ENCODE peak calls at places on chromosomes 12 and 14, in nine cellular contexts. One of them, this sample, is unnamed.

GRCh38 chr14:56274556-56274955 is 156.3 kb downstream of the PELI2 start:
- DNase-seq in stomach: no peak
- DNase-seq in amniotic stem cell: no peak
- DNase-seq in naive thymus-derived CD8-positive, alpha-beta T cell: no peak
- DNase-seq in posterior vena cava: no peak
- DNase-seq in HTR-8/SVneo: no peak
- DNase-seq in stimulated activated CD4-positive, alpha-beta T cell treated with anti-CD3 and anti-CD28 coated beads, TNF-alpha, amount 100 ng/mL, for 4 hours: no peak
- DNase-seq in suprapubic skin: no peak
- DNase-seq in SIG-M5: no peak
- DNase-seq in this sample: no peak

GRCh38 chr14:24307575-24308341 is at the start of gene CIDEB:
- DNase-seq in posterior vena cava: no peak
- DNase-seq in stimulated activated CD4-positive, alpha-beta T cell treated with anti-CD3 and anti-CD28 coated beads, TNF-alpha, amount 100 ng/mL, for 4 hours: no peak
- DNase-seq in amniotic stem cell: peak
- DNase-seq in suprapubic skin: no peak
- DNase-seq in SIG-M5: no peak
- DNase-seq in naive thymus-derived CD8-positive, alpha-beta T cell: peak
- DNase-seq in stomach: peak
- DNase-seq in HTR-8/SVneo: peak
- DNase-seq in this sample: peak

GRCh38 chr12:6614513-6615177 is 7.5 kb upstream of the CHD4 start:
- DNase-seq in suprapubic skin: no peak
- DNase-seq in naive thymus-derived CD8-positive, alpha-beta T cell: no peak
- DNase-seq in amniotic stem cell: no peak
- DNase-seq in HTR-8/SVneo: no peak
- DNase-seq in stomach: no peak
- DNase-seq in stimulated activated CD4-positive, alpha-beta T cell treated with anti-CD3 and anti-CD28 coated beads, TNF-alpha, amount 100 ng/mL, for 4 hours: no peak
- DNase-seq in SIG-M5: no peak
- DNase-seq in posterior vena cava: no peak
- DNase-seq in this sample: no peak

GRCh38 chr12:91422811-91423210 is 240.2 kb upstream of the DCN start:
- DNase-seq in stimulated activated CD4-positive, alpha-beta T cell treated with anti-CD3 and anti-CD28 coated beads, TNF-alpha, amount 100 ng/mL, for 4 hours: no peak
- DNase-seq in suprapubic skin: no peak
- DNase-seq in naive thymus-derived CD8-positive, alpha-beta T cell: no peak
- DNase-seq in stomach: no peak
- DNase-seq in amniotic stem cell: no peak
- DNase-seq in posterior vena cava: no peak
- DNase-seq in SIG-M5: no peak
- DNase-seq in HTR-8/SVneo: no peak
- DNase-seq in this sample: no peak

GRCh38 chr12:124852911-124853441 is 10.7 kb downstream of the SCARB1 start:
- DNase-seq in posterior vena cava: no peak
- DNase-seq in naive thymus-derived CD8-positive, alpha-beta T cell: no peak
- DNase-seq in HTR-8/SVneo: no peak
- DNase-seq in suprapubic skin: no peak
- DNase-seq in amniotic stem cell: no peak
- DNase-seq in SIG-M5: no peak
- DNase-seq in stimulated activated CD4-positive, alpha-beta T cell treated with anti-CD3 and anti-CD28 coated beads, TNF-alpha, amount 100 ng/mL, for 4 hours: no peak
- DNase-seq in stomach: no peak
- DNase-seq in this sample: no peak

GRCh38 chr14:83887871-83888270 is 1642.1 kb upstream of the FLRT2 start:
- DNase-seq in stimulated activated CD4-positive, alpha-beta T cell treated with anti-CD3 and anti-CD28 coated beads, TNF-alpha, amount 100 ng/mL, for 4 hours: no peak
- DNase-seq in amniotic stem cell: no peak
- DNase-seq in HTR-8/SVneo: no peak
- DNase-seq in suprapubic skin: no peak
- DNase-seq in SIG-M5: no peak
- DNase-seq in naive thymus-derived CD8-positive, alpha-beta T cell: no peak
- DNase-seq in stomach: no peak
- DNase-seq in posterior vena cava: no peak
- DNase-seq in this sample: no peak

GRCh38 chr12:113609692-113610469 is 138.2 kb upstream of the LHX5 start:
- DNase-seq in HTR-8/SVneo: no peak
- DNase-seq in suprapubic skin: no peak
- DNase-seq in amniotic stem cell: no peak
- DNase-seq in stomach: no peak
- DNase-seq in naive thymus-derived CD8-positive, alpha-beta T cell: no peak
- DNase-seq in stimulated activated CD4-positive, alpha-beta T cell treated with anti-CD3 and anti-CD28 coated beads, TNF-alpha, amount 100 ng/mL, for 4 hours: no peak
- DNase-seq in posterior vena cava: no peak
- DNase-seq in SIG-M5: no peak
- DNase-seq in this sample: no peak

GRCh38 chr14:63174760-63175191 is 29.5 kb upstream of the RHOJ start:
- DNase-seq in suprapubic skin: no peak
- DNase-seq in SIG-M5: no peak
- DNase-seq in stimulated activated CD4-positive, alpha-beta T cell treated with anti-CD3 and anti-CD28 coated beads, TNF-alpha, amount 100 ng/mL, for 4 hours: no peak
- DNase-seq in naive thymus-derived CD8-positive, alpha-beta T cell: no peak
- DNase-seq in amniotic stem cell: no peak
- DNase-seq in posterior vena cava: no peak
- DNase-seq in stomach: no peak
- DNase-seq in HTR-8/SVneo: peak
- DNase-seq in this sample: no peak

GRCh38 chr12:120677765-120678473 is 9.0 kb upstream of the MLEC start:
- DNase-seq in naive thymus-derived CD8-positive, alpha-beta T cell: no peak
- DNase-seq in stimulated activated CD4-positive, alpha-beta T cell treated with anti-CD3 and anti-CD28 coated beads, TNF-alpha, amount 100 ng/mL, for 4 hours: no peak
- DNase-seq in stomach: no peak
- DNase-seq in SIG-M5: peak
- DNase-seq in amniotic stem cell: no peak
- DNase-seq in posterior vena cava: no peak
- DNase-seq in suprapubic skin: no peak
- DNase-seq in HTR-8/SVneo: no peak
- DNase-seq in this sample: peak

GRCh38 chr12:19121449-19122018 is 8.0 kb upstream of the PLEKHA5 start:
- DNase-seq in naive thymus-derived CD8-positive, alpha-beta T cell: no peak
- DNase-seq in stomach: no peak
- DNase-seq in HTR-8/SVneo: no peak
- DNase-seq in suprapubic skin: no peak
- DNase-seq in posterior vena cava: no peak
- DNase-seq in SIG-M5: no peak
- DNase-seq in stimulated activated CD4-positive, alpha-beta T cell treated with anti-CD3 and anti-CD28 coated beads, TNF-alpha, amount 100 ng/mL, for 4 hours: no peak
- DNase-seq in amniotic stem cell: no peak
- DNase-seq in this sample: no peak

GRCh38 chr12:49227701-49228100 is 37.2 kb upstream of the TUBA1C start:
- DNase-seq in amniotic stem cell: no peak
- DNase-seq in stomach: no peak
- DNase-seq in SIG-M5: no peak
- DNase-seq in suprapubic skin: no peak
- DNase-seq in naive thymus-derived CD8-positive, alpha-beta T cell: no peak
- DNase-seq in stimulated activated CD4-positive, alpha-beta T cell treated with anti-CD3 and anti-CD28 coated beads, TNF-alpha, amount 100 ng/mL, for 4 hours: no peak
- DNase-seq in HTR-8/SVneo: no peak
- DNase-seq in posterior vena cava: peak
- DNase-seq in this sample: no peak

GRCh38 chr12:126557659-126558058 is 1492.4 kb downstream of the AACS start:
- DNase-seq in stomach: no peak
- DNase-seq in stimulated activated CD4-positive, alpha-beta T cell treated with anti-CD3 and anti-CD28 coated beads, TNF-alpha, amount 100 ng/mL, for 4 hours: no peak
- DNase-seq in SIG-M5: no peak
- DNase-seq in naive thymus-derived CD8-positive, alpha-beta T cell: no peak
- DNase-seq in posterior vena cava: no peak
- DNase-seq in suprapubic skin: no peak
- DNase-seq in amniotic stem cell: no peak
- DNase-seq in HTR-8/SVneo: no peak
- DNase-seq in this sample: no peak

GRCh38 chr14:91230363-91231035 is 14.0 kb downstream of the GPR68 start:
- DNase-seq in amniotic stem cell: no peak
- DNase-seq in SIG-M5: no peak
- DNase-seq in suprapubic skin: no peak
- DNase-seq in stimulated activated CD4-positive, alpha-beta T cell treated with anti-CD3 and anti-CD28 coated beads, TNF-alpha, amount 100 ng/mL, for 4 hours: no peak
- DNase-seq in posterior vena cava: no peak
- DNase-seq in HTR-8/SVneo: no peak
- DNase-seq in naive thymus-derived CD8-positive, alpha-beta T cell: no peak
- DNase-seq in stomach: no peak
- DNase-seq in this sample: no peak

GRCh38 chr14:78143489-78144145 is 26.6 kb upstream of the NRXN3 start:
- DNase-seq in posterior vena cava: no peak
- DNase-seq in suprapubic skin: no peak
- DNase-seq in amniotic stem cell: no peak
- DNase-seq in stomach: no peak
- DNase-seq in stimulated activated CD4-positive, alpha-beta T cell treated with anti-CD3 and anti-CD28 coated beads, TNF-alpha, amount 100 ng/mL, for 4 hours: no peak
- DNase-seq in HTR-8/SVneo: no peak
- DNase-seq in SIG-M5: no peak
- DNase-seq in naive thymus-derived CD8-positive, alpha-beta T cell: no peak
- DNase-seq in this sample: no peak

GRCh38 chr12:81558031-81558430 is 201.1 kb downstream of the PPFIA2 start:
- DNase-seq in suprapubic skin: no peak
- DNase-seq in amniotic stem cell: no peak
- DNase-seq in SIG-M5: no peak
- DNase-seq in HTR-8/SVneo: no peak
- DNase-seq in naive thymus-derived CD8-positive, alpha-beta T cell: no peak
- DNase-seq in stomach: no peak
- DNase-seq in posterior vena cava: no peak
- DNase-seq in stimulated activated CD4-positive, alpha-beta T cell treated with anti-CD3 and anti-CD28 coated beads, TNF-alpha, amount 100 ng/mL, for 4 hours: no peak
- DNase-seq in this sample: no peak

GRCh38 chr12:27859648-27860047 is 79.6 kb upstream of the MANSC4 start:
- DNase-seq in SIG-M5: no peak
- DNase-seq in posterior vena cava: no peak
- DNase-seq in stomach: no peak
- DNase-seq in stimulated activated CD4-positive, alpha-beta T cell treated with anti-CD3 and anti-CD28 coated beads, TNF-alpha, amount 100 ng/mL, for 4 hours: no peak
- DNase-seq in naive thymus-derived CD8-positive, alpha-beta T cell: no peak
- DNase-seq in amniotic stem cell: no peak
- DNase-seq in suprapubic skin: no peak
- DNase-seq in HTR-8/SVneo: no peak
- DNase-seq in this sample: no peak

GRCh38 chr12:230925-231671 is 17.1 kb upstream of the SLC6A12 start:
- DNase-seq in posterior vena cava: peak
- DNase-seq in HTR-8/SVneo: no peak
- DNase-seq in naive thymus-derived CD8-positive, alpha-beta T cell: no peak
- DNase-seq in stomach: no peak
- DNase-seq in suprapubic skin: no peak
- DNase-seq in amniotic stem cell: no peak
- DNase-seq in stimulated activated CD4-positive, alpha-beta T cell treated with anti-CD3 and anti-CD28 coated beads, TNF-alpha, amount 100 ng/mL, for 4 hours: no peak
- DNase-seq in SIG-M5: no peak
- DNase-seq in this sample: peak

GRCh38 chr12:124233846-124234620 is 60.9 kb upstream of the RFLNA start:
- DNase-seq in stimulated activated CD4-positive, alpha-beta T cell treated with anti-CD3 and anti-CD28 coated beads, TNF-alpha, amount 100 ng/mL, for 4 hours: no peak
- DNase-seq in SIG-M5: no peak
- DNase-seq in naive thymus-derived CD8-positive, alpha-beta T cell: no peak
- DNase-seq in stomach: no peak
- DNase-seq in amniotic stem cell: peak
- DNase-seq in HTR-8/SVneo: no peak
- DNase-seq in posterior vena cava: no peak
- DNase-seq in suprapubic skin: no peak
- DNase-seq in this sample: no peak

GRCh38 chr14:74459289-74459946 is 33.4 kb upstream of the SYNDIG1L start:
- DNase-seq in stomach: no peak
- DNase-seq in stimulated activated CD4-positive, alpha-beta T cell treated with anti-CD3 and anti-CD28 coated beads, TNF-alpha, amount 100 ng/mL, for 4 hours: no peak
- DNase-seq in posterior vena cava: no peak
- DNase-seq in amniotic stem cell: peak
- DNase-seq in suprapubic skin: no peak
- DNase-seq in SIG-M5: no peak
- DNase-seq in naive thymus-derived CD8-positive, alpha-beta T cell: no peak
- DNase-seq in HTR-8/SVneo: peak
- DNase-seq in this sample: no peak

GRCh38 chr14:103654619-103655018 is 25.6 kb downstream of the KLC1 start:
- DNase-seq in naive thymus-derived CD8-positive, alpha-beta T cell: no peak
- DNase-seq in amniotic stem cell: no peak
- DNase-seq in stomach: no peak
- DNase-seq in posterior vena cava: no peak
- DNase-seq in SIG-M5: no peak
- DNase-seq in stimulated activated CD4-positive, alpha-beta T cell treated with anti-CD3 and anti-CD28 coated beads, TNF-alpha, amount 100 ng/mL, for 4 hours: no peak
- DNase-seq in suprapubic skin: no peak
- DNase-seq in HTR-8/SVneo: no peak
- DNase-seq in this sample: no peak

GRCh38 chr12:1929985-1930815 is 11.7 kb upstream of the CACNA2D4 start:
- DNase-seq in amniotic stem cell: no peak
- DNase-seq in SIG-M5: no peak
- DNase-seq in suprapubic skin: no peak
- DNase-seq in stomach: peak
- DNase-seq in stimulated activated CD4-positive, alpha-beta T cell treated with anti-CD3 and anti-CD28 coated beads, TNF-alpha, amount 100 ng/mL, for 4 hours: no peak
- DNase-seq in naive thymus-derived CD8-positive, alpha-beta T cell: no peak
- DNase-seq in posterior vena cava: no peak
- DNase-seq in HTR-8/SVneo: no peak
- DNase-seq in this sample: peak

GRCh38 chr12:32864731-32865130 is 31.8 kb downstream of the PKP2 start:
- DNase-seq in amniotic stem cell: no peak
- DNase-seq in stomach: no peak
- DNase-seq in naive thymus-derived CD8-positive, alpha-beta T cell: no peak
- DNase-seq in posterior vena cava: no peak
- DNase-seq in HTR-8/SVneo: no peak
- DNase-seq in suprapubic skin: no peak
- DNase-seq in stimulated activated CD4-positive, alpha-beta T cell treated with anti-CD3 and anti-CD28 coated beads, TNF-alpha, amount 100 ng/mL, for 4 hours: no peak
- DNase-seq in SIG-M5: no peak
- DNase-seq in this sample: no peak

GRCh38 chr12:5262885-5263284 is 169.0 kb upstream of the NTF3 start:
- DNase-seq in stomach: no peak
- DNase-seq in stimulated activated CD4-positive, alpha-beta T cell treated with anti-CD3 and anti-CD28 coated beads, TNF-alpha, amount 100 ng/mL, for 4 hours: no peak
- DNase-seq in posterior vena cava: no peak
- DNase-seq in naive thymus-derived CD8-positive, alpha-beta T cell: no peak
- DNase-seq in amniotic stem cell: no peak
- DNase-seq in suprapubic skin: no peak
- DNase-seq in SIG-M5: no peak
- DNase-seq in HTR-8/SVneo: no peak
- DNase-seq in this sample: no peak

GRCh38 chr12:29700761-29701481 is 82.8 kb downstream of the TMTC1 start:
- DNase-seq in stomach: no peak
- DNase-seq in posterior vena cava: no peak
- DNase-seq in SIG-M5: no peak
- DNase-seq in suprapubic skin: no peak
- DNase-seq in naive thymus-derived CD8-positive, alpha-beta T cell: no peak
- DNase-seq in stimulated activated CD4-positive, alpha-beta T cell treated with anti-CD3 and anti-CD28 coated beads, TNF-alpha, amount 100 ng/mL, for 4 hours: no peak
- DNase-seq in amniotic stem cell: no peak
- DNase-seq in HTR-8/SVneo: no peak
- DNase-seq in this sample: no peak

GRCh38 chr14:21524575-21525518 is 1.3 kb downstream of the SALL2 start:
- DNase-seq in naive thymus-derived CD8-positive, alpha-beta T cell: no peak
- DNase-seq in posterior vena cava: no peak
- DNase-seq in suprapubic skin: no peak
- DNase-seq in stimulated activated CD4-positive, alpha-beta T cell treated with anti-CD3 and anti-CD28 coated beads, TNF-alpha, amount 100 ng/mL, for 4 hours: no peak
- DNase-seq in stomach: no peak
- DNase-seq in amniotic stem cell: no peak
- DNase-seq in SIG-M5: no peak
- DNase-seq in HTR-8/SVneo: no peak
- DNase-seq in this sample: no peak

GRCh38 chr12:41968661-41969060 is 176.0 kb downstream of the GXYLT1 start:
- DNase-seq in naive thymus-derived CD8-positive, alpha-beta T cell: no peak
- DNase-seq in SIG-M5: no peak
- DNase-seq in posterior vena cava: no peak
- DNase-seq in stomach: no peak
- DNase-seq in amniotic stem cell: no peak
- DNase-seq in stimulated activated CD4-positive, alpha-beta T cell treated with anti-CD3 and anti-CD28 coated beads, TNF-alpha, amount 100 ng/mL, for 4 hours: no peak
- DNase-seq in HTR-8/SVneo: no peak
- DNase-seq in suprapubic skin: no peak
- DNase-seq in this sample: no peak

GRCh38 chr12:68450947-68451260 is 118.7 kb upstream of the MDM1 start:
- DNase-seq in stomach: no peak
- DNase-seq in suprapubic skin: no peak
- DNase-seq in amniotic stem cell: no peak
- DNase-seq in SIG-M5: no peak
- DNase-seq in HTR-8/SVneo: no peak
- DNase-seq in posterior vena cava: no peak
- DNase-seq in naive thymus-derived CD8-positive, alpha-beta T cell: no peak
- DNase-seq in stimulated activated CD4-positive, alpha-beta T cell treated with anti-CD3 and anti-CD28 coated beads, TNF-alpha, amount 100 ng/mL, for 4 hours: no peak
- DNase-seq in this sample: no peak

This sample was measured in cardiac septum.